ENCODE peak calls at places on chromosomes 2 and 18, in ten cellular contexts. M, U, P, T, S, I, W, G, E and J are unnamed samples.

GRCh38 chr2:191166111-191166755 is 15.4 kb upstream of the STAT4 start:
- DNase-seq in M (no peak), U (peak; percentile 58), P (no peak), T (peak; percentile 15), S (no peak), I (peak; percentile 77), W (no peak), G (peak; percentile 83), E (no peak), J (peak; percentile 37)

GRCh38 chr2:88038263-88039105 is 17.1 kb downstream of the KRCC1 start:
- DNase-seq in M (no peak), U (peak; percentile 74), P (no peak), T (no peak), S (no peak), I (peak; percentile 69), W (peak; percentile 78), G (peak; percentile 95), E (no peak), J (no peak)

GRCh38 chr2:58448065-58448507 is 207.0 kb upstream of the FANCL start:
- DNase-seq in M (no peak), U (peak; percentile 53), P (peak; percentile 1), T (peak; percentile 75), S (peak; percentile 67), I (peak; percentile 68), W (peak; percentile 46), G (peak; percentile 82), E (peak; percentile 79), J (peak; percentile 53)

GRCh38 chr2:99085400-99085799 is 56.1 kb upstream of the C2orf15 start:
- DNase-seq in M (no peak), U (peak; percentile 14), P (no peak), T (no peak), S (no peak), I (peak; percentile 30), W (no peak), G (peak; percentile 21), E (no peak), J (no peak)

GRCh38 chr2:210399440-210400041 is 77.0 kb downstream of the LANCL1 start:
- DNase-seq in M (no peak), U (no peak), P (no peak), T (no peak), S (no peak), I (peak; percentile 29), W (no peak), G (peak; percentile 53), E (no peak), J (no peak)

GRCh38 chr2:160703648-160704585 is 210.3 kb upstream of the RBMS1 start:
- DNase-seq in M (peak; percentile 0), U (no peak), P (peak; percentile 9), T (peak; percentile 78), S (peak; percentile 44), I (no peak), W (no peak), G (no peak), E (no peak), J (no peak)

GRCh38 chr2:138094031-138094430 is 129.8 kb downstream of the HNMT start:
- DNase-seq in M (no peak), U (no peak), P (no peak), T (no peak), S (no peak), I (no peak), W (no peak), G (no peak), E (no peak), J (no peak)

GRCh38 chr2:108575132-108575966 is 41.1 kb downstream of the LIMS1 start:
- DNase-seq in M (no peak), U (peak; percentile 47), P (no peak), T (no peak), S (no peak), I (peak; percentile 42), W (no peak), G (peak; percentile 83), E (no peak), J (no peak)

GRCh38 chr2:182506606-182507005 is 79.8 kb upstream of the PDE1A start:
- DNase-seq in M (no peak), U (no peak), P (no peak), T (no peak), S (peak; percentile 45), I (peak; percentile 93), W (no peak), G (peak; percentile 91), E (no peak), J (no peak)

GRCh38 chr2:172270278-172271079 is 156.9 kb upstream of the ITGA6 start:
- DNase-seq in M (no peak), U (no peak), P (no peak), T (no peak), S (no peak), I (no peak), W (no peak), G (no peak), E (no peak), J (no peak)

GRCh38 chr2:31886700-31887099 is 124.1 kb downstream of the MEMO1 start:
- DNase-seq in M (no peak), U (no peak), P (no peak), T (peak; percentile 3), S (no peak), I (no peak), W (no peak), G (peak; percentile 44), E (no peak), J (peak; percentile 18)

GRCh38 chr2:70035344-70035844 is 51.9 kb upstream of the PCBP1 start:
- DNase-seq in M (no peak), U (no peak), P (no peak), T (no peak), S (no peak), I (peak; percentile 13), W (no peak), G (peak; percentile 55), E (no peak), J (no peak)

GRCh38 chr2:67701011-67701410 is 303.9 kb downstream of the ETAA1 start:
- DNase-seq in M (no peak), U (no peak), P (no peak), T (no peak), S (no peak), I (no peak), W (no peak), G (no peak), E (no peak), J (no peak)

GRCh38 chr18:76252880-76253279 is 242.2 kb downstream of the ZNF516 start:
- DNase-seq in M (no peak), U (no peak), P (no peak), T (no peak), S (no peak), I (no peak), W (no peak), G (peak; percentile 16), E (no peak), J (no peak)

GRCh38 chr2:237474511-237474911 is 12.5 kb upstream of the MLPH start:
- DNase-seq in M (no peak), U (no peak), P (no peak), T (no peak), S (no peak), I (peak; percentile 64), W (no peak), G (peak; percentile 83), E (no peak), J (no peak)